ENCODE peak calls at places on chromosome X, in eight cellular contexts. W, R, V, G, A, P, Y and J are unnamed samples.

GRCh38 chrX:44946771-44947170 is 73.8 kb downstream of the KDM6A start:
- DNase-seq in W (no peak), R (no peak), V (no peak), G (no peak), A (peak), P (no peak), Y (no peak), J (no peak)

GRCh38 chrX:148574247-148574973 is 74.0 kb downstream of the AFF2 start:
- DNase-seq in W (no peak), R (no peak), V (peak), G (no peak), A (peak), P (no peak), Y (no peak), J (no peak)

GRCh38 chrX:29659911-29660310 is 555.5 kb upstream of the MAGEB2 start:
- DNase-seq in W (no peak), R (no peak), V (no peak), G (no peak), A (no peak), P (no peak), Y (no peak), J (no peak)

GRCh38 chrX:115595049-115595448 is 34.1 kb downstream of the PLS3 start:
- DNase-seq in W (no peak), R (no peak), V (no peak), G (no peak), A (no peak), P (no peak), Y (no peak), J (no peak)

GRCh38 chrX:40105791-40106676 is 8.3 kb upstream of the BCOR start:
- DNase-seq in W (peak), R (peak), V (peak), G (no peak), A (peak), P (peak), Y (peak), J (peak)

GRCh38 chrX:46203115-46203514 is 342.1 kb downstream of the ZNF674 start:
- DNase-seq in W (no peak), R (no peak), V (no peak), G (no peak), A (no peak), P (no peak), Y (no peak), J (no peak)

GRCh38 chrX:150366951-150367545 is 3.9 kb downstream of the MAMLD1 start:
- DNase-seq in W (no peak), R (no peak), V (no peak), G (no peak), A (peak), P (no peak), Y (no peak), J (no peak)

GRCh38 chrX:53086464-53086863 is 4.3 kb downstream of the TSPYL2 start:
- DNase-seq in W (no peak), R (no peak), V (no peak), G (no peak), A (peak), P (no peak), Y (no peak), J (no peak)

GRCh38 chrX:80648023-80648422 is 161.7 kb downstream of the BRWD3 start:
- DNase-seq in W (no peak), R (peak), V (peak), G (no peak), A (peak), P (no peak), Y (peak), J (peak)

GRCh38 chrX:46642145-46642544 is 68.6 kb downstream of the CHST7 start:
- DNase-seq in W (peak), R (peak), V (peak), G (no peak), A (peak), P (no peak), Y (peak), J (peak)

GRCh38 chrX:16671005-16671404 is 21.0 kb downstream of the S100G start:
- DNase-seq in W (no peak), R (peak), V (peak), G (peak), A (peak), P (no peak), Y (peak), J (peak)